ENCODE peak calls at places on chromosome 15, in ten cellular contexts. One of them, this sample, is unnamed. For H3K4me1, the result is how much of the 10 kb centered on the place peaks cover.

GRCh38 chr15:90487186-90487585 is 42.5 kb upstream of the CRTC3 start:
- DNase-seq in right atrium auricular region: no peak
- DNase-seq in esophagus squamous epithelium: no peak
- DNase-seq in neural progenitor cell: no peak
- DNase-seq in esophagus muscularis mucosa: no peak
- DNase-seq in left lung: no peak
- DNase-seq in right cardiac atrium: no peak
- DNase-seq in H1: no peak
- DNase-seq in transverse colon: no peak
- DNase-seq in A549: no peak
- DNase-seq in this sample: no peak

GRCh38 chr15:57772223-57772957 is 65.9 kb downstream of the POLR2M start:
- DNase-seq in right atrium auricular region: no peak
- DNase-seq in esophagus squamous epithelium: no peak
- DNase-seq in neural progenitor cell: peak
- DNase-seq in esophagus muscularis mucosa: no peak
- DNase-seq in left lung: no peak
- DNase-seq in right cardiac atrium: no peak
- DNase-seq in H1: no peak
- DNase-seq in transverse colon: no peak
- DNase-seq in A549: no peak
- DNase-seq in this sample: no peak

GRCh38 chr15:51706347-51706746 is 25.0 kb downstream of the SCG3 start:
- DNase-seq in right atrium auricular region: no peak
- DNase-seq in esophagus squamous epithelium: no peak
- DNase-seq in neural progenitor cell: no peak
- DNase-seq in esophagus muscularis mucosa: no peak
- DNase-seq in left lung: no peak
- DNase-seq in right cardiac atrium: no peak
- DNase-seq in H1: no peak
- DNase-seq in transverse colon: no peak
- DNase-seq in A549: no peak
- DNase-seq in this sample: no peak

GRCh38 chr15:51046799-51047449 is 47.8 kb downstream of the TNFAIP8L3 start:
- DNase-seq in right atrium auricular region: no peak
- DNase-seq in esophagus squamous epithelium: no peak
- DNase-seq in neural progenitor cell: no peak
- DNase-seq in esophagus muscularis mucosa: peak
- DNase-seq in left lung: no peak
- DNase-seq in right cardiac atrium: peak
- DNase-seq in H1: no peak
- DNase-seq in transverse colon: peak
- DNase-seq in A549: no peak
- DNase-seq in this sample: no peak

GRCh38 chr15:81098884-81099601 is 35.0 kb upstream of the CFAP161 start:
- DNase-seq in right atrium auricular region: peak
- DNase-seq in esophagus squamous epithelium: no peak
- DNase-seq in neural progenitor cell: no peak
- DNase-seq in esophagus muscularis mucosa: peak
- DNase-seq in left lung: peak
- DNase-seq in right cardiac atrium: peak
- DNase-seq in H1: peak
- DNase-seq in transverse colon: no peak
- DNase-seq in A549: no peak
- DNase-seq in this sample: no peak

GRCh38 chr15:26037369-26037768 is 174.2 kb upstream of the ATP10A start:
- DNase-seq in right atrium auricular region: no peak
- DNase-seq in esophagus squamous epithelium: no peak
- DNase-seq in neural progenitor cell: no peak
- DNase-seq in esophagus muscularis mucosa: no peak
- DNase-seq in left lung: no peak
- DNase-seq in right cardiac atrium: no peak
- DNase-seq in H1: no peak
- DNase-seq in transverse colon: no peak
- DNase-seq in A549: no peak
- DNase-seq in this sample: no peak

GRCh38 chr15:66625531-66625930 is 59.7 kb upstream of the LCTL start:
- DNase-seq in right atrium auricular region: no peak
- DNase-seq in esophagus squamous epithelium: no peak
- DNase-seq in neural progenitor cell: no peak
- DNase-seq in esophagus muscularis mucosa: no peak
- DNase-seq in left lung: no peak
- DNase-seq in right cardiac atrium: no peak
- DNase-seq in H1: no peak
- DNase-seq in transverse colon: no peak
- DNase-seq in A549: no peak
- DNase-seq in this sample: no peak

GRCh38 chr15:81498314-81498713 is 124.3 kb upstream of the TMC3 start:
- DNase-seq in right atrium auricular region: no peak
- DNase-seq in esophagus squamous epithelium: no peak
- DNase-seq in neural progenitor cell: no peak
- DNase-seq in esophagus muscularis mucosa: no peak
- DNase-seq in left lung: no peak
- DNase-seq in right cardiac atrium: no peak
- DNase-seq in H1: no peak
- DNase-seq in transverse colon: no peak
- DNase-seq in A549: no peak
- DNase-seq in this sample: no peak

GRCh38 chr15:52667597-52667996 is 11.6 kb downstream of the ATOSA start:
- DNase-seq in right atrium auricular region: no peak
- DNase-seq in esophagus squamous epithelium: no peak
- DNase-seq in neural progenitor cell: no peak
- DNase-seq in esophagus muscularis mucosa: no peak
- DNase-seq in left lung: no peak
- DNase-seq in right cardiac atrium: no peak
- DNase-seq in H1: no peak
- DNase-seq in transverse colon: no peak
- DNase-seq in A549: no peak
- DNase-seq in this sample: no peak

GRCh38 chr15:81118361-81118760 is 15.7 kb upstream of the CFAP161 start:
- DNase-seq in right atrium auricular region: no peak
- DNase-seq in esophagus squamous epithelium: no peak
- DNase-seq in neural progenitor cell: peak
- DNase-seq in esophagus muscularis mucosa: no peak
- DNase-seq in left lung: no peak
- DNase-seq in right cardiac atrium: no peak
- DNase-seq in H1: no peak
- DNase-seq in transverse colon: no peak
- DNase-seq in A549: no peak
- DNase-seq in this sample: no peak

GRCh38 chr15:63277893-63278505 is 594 bp downstream of the APH1B start:
- DNase-seq in right atrium auricular region: no peak
- DNase-seq in esophagus squamous epithelium: no peak
- DNase-seq in neural progenitor cell: peak
- DNase-seq in esophagus muscularis mucosa: no peak
- DNase-seq in left lung: no peak
- DNase-seq in right cardiac atrium: no peak
- DNase-seq in H1: peak
- DNase-seq in transverse colon: no peak
- DNase-seq in A549: no peak
- DNase-seq in this sample: no peak

GRCh38 chr15:94252906-94253305 is 21.5 kb downstream of the MCTP2 start:
- DNase-seq in right atrium auricular region: no peak
- DNase-seq in esophagus squamous epithelium: no peak
- DNase-seq in neural progenitor cell: no peak
- DNase-seq in esophagus muscularis mucosa: no peak
- DNase-seq in left lung: no peak
- DNase-seq in right cardiac atrium: no peak
- DNase-seq in H1: no peak
- DNase-seq in transverse colon: no peak
- DNase-seq in A549: no peak
- DNase-seq in this sample: no peak

GRCh38 chr15:45573961-45574629 is 13.1 kb upstream of the BLOC1S6 start:
- DNase-seq in right atrium auricular region: no peak
- DNase-seq in esophagus squamous epithelium: no peak
- DNase-seq in neural progenitor cell: peak
- DNase-seq in esophagus muscularis mucosa: no peak
- DNase-seq in left lung: no peak
- DNase-seq in right cardiac atrium: no peak
- DNase-seq in H1: peak
- DNase-seq in transverse colon: peak
- DNase-seq in A549: no peak
- DNase-seq in this sample: no peak

GRCh38 chr15:99126930-99127329 is 22.1 kb downstream of the SYNM start:
- DNase-seq in right atrium auricular region: no peak
- DNase-seq in esophagus squamous epithelium: no peak
- DNase-seq in neural progenitor cell: no peak
- DNase-seq in esophagus muscularis mucosa: no peak
- DNase-seq in left lung: no peak
- DNase-seq in right cardiac atrium: no peak
- DNase-seq in H1: no peak
- DNase-seq in transverse colon: no peak
- DNase-seq in A549: no peak
- DNase-seq in this sample: no peak
- H3K27ac ChIP-seq in right atrium auricular region: peak
- H3K27ac ChIP-seq in esophagus squamous epithelium: no peak
- H3K27ac ChIP-seq in neural progenitor cell: no peak
- H3K27ac ChIP-seq in esophagus muscularis mucosa: peak
- H3K27ac ChIP-seq in left lung: no peak
- H3K27ac ChIP-seq in right cardiac atrium: no peak
- H3K27ac ChIP-seq in H1: no peak
- H3K27ac ChIP-seq in transverse colon: peak
- H3K27ac ChIP-seq in A549: no peak
- H3K27ac ChIP-seq in this sample: no peak

GRCh38 chr15:91872356-91873132 is 19.0 kb downstream of the SLCO3A1 start:
- DNase-seq in right atrium auricular region: no peak
- DNase-seq in esophagus squamous epithelium: no peak
- DNase-seq in neural progenitor cell: no peak
- DNase-seq in esophagus muscularis mucosa: no peak
- DNase-seq in left lung: peak
- DNase-seq in right cardiac atrium: no peak
- DNase-seq in H1: no peak
- DNase-seq in transverse colon: no peak
- DNase-seq in A549: no peak
- DNase-seq in this sample: no peak

GRCh38 chr15:91873133-91873526 is 19.6 kb downstream of the SLCO3A1 start:
- DNase-seq in right atrium auricular region: no peak
- DNase-seq in esophagus squamous epithelium: no peak
- DNase-seq in neural progenitor cell: no peak
- DNase-seq in esophagus muscularis mucosa: no peak
- DNase-seq in left lung: no peak
- DNase-seq in right cardiac atrium: no peak
- DNase-seq in H1: no peak
- DNase-seq in transverse colon: no peak
- DNase-seq in A549: no peak
- DNase-seq in this sample: no peak

GRCh38 chr15:91871138-91871537 is 17.6 kb downstream of the SLCO3A1 start:
- DNase-seq in right atrium auricular region: no peak
- DNase-seq in esophagus squamous epithelium: no peak
- DNase-seq in neural progenitor cell: no peak
- DNase-seq in esophagus muscularis mucosa: no peak
- DNase-seq in left lung: no peak
- DNase-seq in right cardiac atrium: no peak
- DNase-seq in H1: no peak
- DNase-seq in transverse colon: no peak
- DNase-seq in A549: no peak
- DNase-seq in this sample: no peak

GRCh38 chr15:91874992-91875651 is 21.6 kb downstream of the SLCO3A1 start:
- DNase-seq in right atrium auricular region: peak
- DNase-seq in esophagus squamous epithelium: no peak
- DNase-seq in neural progenitor cell: no peak
- DNase-seq in esophagus muscularis mucosa: no peak
- DNase-seq in left lung: no peak
- DNase-seq in right cardiac atrium: no peak
- DNase-seq in H1: no peak
- DNase-seq in transverse colon: no peak
- DNase-seq in A549: no peak
- DNase-seq in this sample: no peak

GRCh38 chr15:91871797-91872196 is 18.3 kb downstream of the SLCO3A1 start:
- DNase-seq in right atrium auricular region: no peak
- DNase-seq in esophagus squamous epithelium: no peak
- DNase-seq in neural progenitor cell: no peak
- DNase-seq in esophagus muscularis mucosa: no peak
- DNase-seq in left lung: no peak
- DNase-seq in right cardiac atrium: no peak
- DNase-seq in H1: no peak
- DNase-seq in transverse colon: no peak
- DNase-seq in A549: no peak
- DNase-seq in this sample: no peak
- H3K4me1 ChIP-seq in right atrium auricular region: half or more
- H3K4me1 ChIP-seq in esophagus squamous epithelium: under half
- H3K4me1 ChIP-seq in neural progenitor cell: under half
- H3K4me1 ChIP-seq in esophagus muscularis mucosa: under half
- H3K4me1 ChIP-seq in left lung: half or more
- H3K4me1 ChIP-seq in right cardiac atrium: under half
- H3K4me1 ChIP-seq in H1: under half
- H3K4me1 ChIP-seq in transverse colon: under half
- H3K4me1 ChIP-seq in A549: under half
- H3K4me1 ChIP-seq in this sample: under half

DNA sequence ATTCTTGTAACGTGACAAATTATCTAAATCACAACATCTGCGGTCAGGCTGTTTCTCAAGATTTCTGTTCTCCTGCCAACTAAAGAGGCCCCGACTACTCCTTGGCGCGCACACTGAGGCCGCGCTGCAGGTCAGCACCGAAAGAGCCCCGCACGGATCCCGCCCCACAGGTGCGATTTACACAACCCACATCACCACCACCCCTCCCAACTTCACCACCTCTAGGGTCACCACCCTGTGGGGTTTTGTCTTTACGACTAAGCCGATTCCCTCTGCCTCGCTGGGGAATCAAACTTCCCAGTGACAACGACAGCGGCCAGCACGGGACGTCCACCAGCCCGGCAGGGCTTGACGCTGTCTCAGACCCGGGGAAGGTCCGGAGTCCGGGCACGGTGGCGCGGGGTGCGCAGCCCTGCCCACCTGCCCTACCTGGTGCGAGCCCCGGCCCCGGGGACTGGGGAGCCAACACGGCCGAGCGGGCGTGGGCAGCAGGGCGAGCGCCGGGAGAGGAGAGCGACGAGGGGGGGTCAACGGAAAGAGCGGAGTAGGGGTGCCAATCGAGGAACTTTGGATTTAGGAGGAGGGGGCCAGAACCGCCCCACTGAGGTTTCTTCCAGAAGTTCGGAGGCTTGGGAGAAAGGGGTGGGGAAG is 764 bp downstream of the UACA start:
- DNase-seq in right atrium auricular region: no peak
- DNase-seq in esophagus squamous epithelium: no peak
- DNase-seq in neural progenitor cell: peak
- DNase-seq in esophagus muscularis mucosa: no peak
- DNase-seq in left lung: no peak
- DNase-seq in right cardiac atrium: peak
- DNase-seq in H1: peak
- DNase-seq in transverse colon: peak
- DNase-seq in A549: peak
- DNase-seq in this sample: no peak
- H3K27ac ChIP-seq in right atrium auricular region: peak
- H3K27ac ChIP-seq in esophagus squamous epithelium: peak
- H3K27ac ChIP-seq in neural progenitor cell: peak
- H3K27ac ChIP-seq in esophagus muscularis mucosa: peak
- H3K27ac ChIP-seq in left lung: peak
- H3K27ac ChIP-seq in right cardiac atrium: peak
- H3K27ac ChIP-seq in H1: no peak
- H3K27ac ChIP-seq in transverse colon: peak
- H3K27ac ChIP-seq in A549: peak
- H3K27ac ChIP-seq in this sample: no peak

DNA sequence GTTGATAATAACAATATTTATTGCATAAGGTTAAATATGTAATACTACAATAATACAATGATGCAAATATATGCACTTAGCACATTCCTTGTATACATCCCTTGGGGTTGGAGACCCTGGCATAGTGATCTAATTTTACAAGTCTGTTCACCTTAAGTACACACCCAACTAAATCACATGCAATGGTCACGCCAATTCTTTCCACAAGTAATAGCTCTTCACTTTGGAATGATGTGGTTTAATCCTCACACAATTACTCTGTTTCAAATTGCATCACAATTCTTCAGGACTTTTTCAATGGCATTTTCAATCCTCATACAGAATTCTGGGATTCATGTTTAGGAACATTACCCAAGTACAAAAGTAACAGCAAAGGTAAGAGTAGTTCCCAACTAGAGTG is 27.3 kb upstream of the SPRED1 start:
- DNase-seq in right atrium auricular region: no peak
- DNase-seq in esophagus squamous epithelium: no peak
- DNase-seq in neural progenitor cell: no peak
- DNase-seq in esophagus muscularis mucosa: no peak
- DNase-seq in left lung: no peak
- DNase-seq in right cardiac atrium: no peak
- DNase-seq in H1: no peak
- DNase-seq in transverse colon: no peak
- DNase-seq in A549: no peak
- DNase-seq in this sample: no peak
- H3K4me1 ChIP-seq in right atrium auricular region: under half
- H3K4me1 ChIP-seq in esophagus squamous epithelium: under half
- H3K4me1 ChIP-seq in neural progenitor cell: under half
- H3K4me1 ChIP-seq in esophagus muscularis mucosa: under half
- H3K4me1 ChIP-seq in left lung: under half
- H3K4me1 ChIP-seq in right cardiac atrium: under half
- H3K4me1 ChIP-seq in H1: under half
- H3K4me1 ChIP-seq in transverse colon: under half
- H3K4me1 ChIP-seq in A549: under half
- H3K4me1 ChIP-seq in this sample: under half

This sample was measured in effector memory CD4-positive, alpha-beta T cell.